ENCODE peak calls at places on chromosome 7, in six cellular contexts. A is T1000; Z is fibroblast of pulmonary artery; V is effector CD4-positive, alpha-beta T cell; J is posterior cingulate gyrus; N is BJ. F is an unnamed sample.

GRCh38 chr7:103824251-103824650 is 165.2 kb downstream of the RELN start:
- DNase-seq in A (no peak), Z (no peak), V (no peak), J (no peak), N (no peak), F (no peak)

GRCh38 chr7:150909192-150909591 is 56.9 kb downstream of the AOC1 start:
- DNase-seq in A (no peak), Z (no peak), V (peak), J (no peak), N (no peak), F (peak)

GRCh38 chr7:128035712-128036111 is 4.5 kb upstream of the LRRC4 start:
- DNase-seq in A (no peak), Z (no peak), V (no peak), J (no peak), N (no peak), F (no peak)

GRCh38 chr7:51150193-51150592 is 166.4 kb downstream of the COBL start:
- DNase-seq in A (no peak), Z (no peak), V (no peak), J (no peak), N (no peak), F (no peak)

GRCh38 chr7:31595390-31595789 is 81.5 kb downstream of the ITPRID1 start:
- DNase-seq in A (no peak), Z (no peak), V (no peak), J (no peak), N (no peak), F (no peak)

GRCh38 chr7:38728145-38728544 is 97.0 kb upstream of the AMPH start:
- DNase-seq in A (no peak), Z (no peak), V (no peak), J (no peak), N (no peak), F (no peak)

GRCh38 chr7:16223963-16224707 is 197.2 kb downstream of the CRPPA start:
- DNase-seq in A (no peak), Z (no peak), V (no peak), J (no peak), N (no peak), F (peak)

GRCh38 chr7:106618480-106618879 is 42.5 kb downstream of the CCDC71L start:
- DNase-seq in A (no peak), Z (peak), V (no peak), J (no peak), N (no peak), F (no peak)

GRCh38 chr7:92313055-92313454 is 67.3 kb downstream of the ANKIB1 start:
- DNase-seq in A (no peak), Z (no peak), V (no peak), J (no peak), N (no peak), F (no peak)

GRCh38 chr7:134174797-134175261 is 47.7 kb downstream of the LRGUK start:
- DNase-seq in A (peak), Z (peak), V (no peak), J (no peak), N (peak), F (no peak)

GRCh38 chr7:71612892-71613291 is 480.9 kb downstream of the GALNT17 start:
- DNase-seq in A (no peak), Z (no peak), V (no peak), J (no peak), N (no peak), F (no peak)

GRCh38 chr7:41006591-41006990 is 696.3 kb downstream of the INHBA start:
- DNase-seq in A (no peak), Z (peak), V (no peak), J (no peak), N (no peak), F (no peak)

GRCh38 chr7:46239856-46240255 is 318.8 kb upstream of the IGFBP3 start:
- DNase-seq in A (no peak), Z (no peak), V (no peak), J (no peak), N (no peak), F (no peak)

GRCh38 chr7:12436896-12437535 is 33.4 kb upstream of the VWDE start:
- DNase-seq in A (no peak), Z (peak), V (no peak), J (peak), N (no peak), F (no peak)

F was measured in effector memory CD8-positive, alpha-beta T cell.